ENCODE peak calls at places on chromosomes 6 and 20, in four cellular contexts. M, Q, T and F are unnamed samples.

GRCh38 chr20:49901588-49901987 is 13.7 kb downstream of the SPATA2 start:
- DNase-seq in M (no peak), Q (no peak), T (no peak), F (no peak)

GRCh38 chr6:133567656-133568055 is 321.3 kb upstream of the TCF21 start:
- DNase-seq in M (no peak), Q (peak; percentile 76), T (no peak), F (no peak)

GRCh38 chr20:51914758-51915157 is 112.4 kb upstream of the SALL4 start:
- DNase-seq in Q (no peak), M (no peak), T (no peak), F (peak; percentile 78)

GRCh38 chr20:63973636-63974401 is 4.1 kb upstream of the ZNF512B start:
- DNase-seq in T (peak; percentile 93), Q (peak; percentile 79), M (no peak), F (peak; percentile 95)

GRCh38 chr20:44692932-44693476 is 22.2 kb upstream of the CCN5 start:
- DNase-seq in M (no peak), T (no peak), Q (peak; percentile 93), F (no peak)

GRCh38 chr6:108561742-108562502 is 1.2 kb downstream of the FOXO3 start:
- DNase-seq in Q (peak; percentile 31), T (peak; percentile 31), M (no peak), F (peak; percentile 54)

GRCh38 chr20:58661298-58662141 is 10.4 kb downstream of the STX16 start:
- DNase-seq in Q (no peak), T (no peak), M (no peak), F (no peak)

GRCh38 chr6:90583179-90583578 is 3.7 kb downstream of the MAP3K7 start:
- DNase-seq in T (no peak), Q (peak; percentile 41), M (no peak), F (no peak)

GRCh38 chr6:100573169-100573568 is 108.4 kb upstream of the SIM1 start:
- DNase-seq in M (no peak), T (peak; percentile 16), Q (peak; percentile 65), F (peak; percentile 7)

GRCh38 chr20:16541226-16541625 is 32.0 kb downstream of the KIF16B start:
- DNase-seq in T (no peak), M (no peak), Q (no peak), F (no peak)

GRCh38 chr6:582370-582769 is 74.5 kb downstream of the HUS1B start:
- DNase-seq in Q (peak; percentile 45), M (no peak), T (no peak), F (no peak)

GRCh38 chr6:1993049-1993448 is 252.4 kb downstream of the GMDS start:
- DNase-seq in M (no peak), T (no peak), Q (peak; percentile 85), F (no peak)

GRCh38 chr6:127343753-127344659 is 597 bp upstream of the ECHDC1 start:
- DNase-seq in Q (peak; percentile 79), M (no peak), T (peak; percentile 49), F (peak; percentile 30)

GRCh38 chr20:6838181-6838826 is 70.8 kb downstream of the BMP2 start:
- DNase-seq in T (no peak), M (peak; percentile 25), Q (no peak), F (no peak)

GRCh38 chr20:34595377-34596184 is 37.1 kb downstream of the MAP1LC3A start:
- DNase-seq in M (no peak), T (no peak), Q (no peak), F (no peak)

GRCh38 chr6:27224729-27225128 is 22.8 kb upstream of the PRSS16 start:
- DNase-seq in M (no peak), Q (no peak), T (peak; percentile 40), F (no peak)

GRCh38 chr6:10542135-10542689 is 21.1 kb downstream of the GCNT2 start:
- DNase-seq in M (no peak), T (no peak), Q (no peak), F (no peak)

GRCh38 chr20:46954490-46955038 is 59.9 kb downstream of the EYA2 start:
- DNase-seq in T (no peak), M (no peak), Q (peak; percentile 99), F (no peak)

GRCh38 chr20:19995220-19995863 is 21.8 kb upstream of the NAA20 start:
- DNase-seq in M (no peak), T (peak; percentile 51), Q (peak; percentile 64), F (peak; percentile 60)

GRCh38 chr6:13935190-13935880 is 10.6 kb downstream of the RNF182 start:
- DNase-seq in Q (no peak), M (no peak), T (no peak), F (no peak)
- TF ChIP-seq RCOR1 in Q (no peak), M (no peak), T (no peak), F (no peak)

GRCh38 chr20:37914672-37915433 is 11.9 kb downstream of the VSTM2L start:
- DNase-seq in T (no peak), M (no peak), Q (no peak), F (peak; percentile 82)

GRCh38 chr20:37915434-37915787 is 12.5 kb downstream of the VSTM2L start:
- DNase-seq in Q (no peak), T (no peak), M (no peak), F (no peak)

GRCh38 chr20:37913563-37914366 is 10.8 kb downstream of the VSTM2L start:
- DNase-seq in M (no peak), Q (no peak), T (no peak), F (peak; percentile 49)

GRCh38 chr20:37912874-37913273 is 9.9 kb downstream of the VSTM2L start:
- DNase-seq in T (no peak), Q (no peak), M (no peak), F (no peak)

DNA sequence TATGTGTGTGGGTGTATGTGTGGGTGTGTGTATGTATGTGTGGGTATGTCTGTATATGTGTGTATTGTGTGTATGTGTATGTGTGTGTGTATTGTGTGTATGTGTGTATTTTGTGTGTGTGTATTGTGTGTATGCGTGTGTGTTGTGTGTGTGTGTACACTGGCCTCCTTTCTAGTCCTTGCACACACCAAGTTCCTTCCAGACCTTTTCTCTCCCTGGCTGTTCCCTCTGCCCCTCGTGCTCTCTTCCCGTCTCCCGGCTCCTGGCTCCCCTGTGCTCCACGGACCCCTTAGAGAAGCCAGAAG is 11.4 kb downstream of the VSTM2L start:
- DNase-seq in T (no peak), M (no peak), Q (no peak), F (no peak)
- TF ChIP-seq MXI1 in T (no peak), M (no peak), Q (no peak), F (no peak)

GRCh38 chr6:9514146-9514545 is 900.7 kb downstream of the TFAP2A start:
- DNase-seq in M (no peak), Q (no peak), T (no peak), F (no peak)

GRCh38 chr6:9517806-9518205 is 897.1 kb downstream of the TFAP2A start:
- DNase-seq in M (no peak), T (no peak), Q (no peak), F (no peak)

GRCh38 chr6:9520417-9521151 is 894.3 kb downstream of the TFAP2A start:
- DNase-seq in T (no peak), M (peak; percentile 25), Q (peak; percentile 89), F (no peak)

GRCh38 chr6:9518433-9518832 is 896.4 kb downstream of the TFAP2A start:
- DNase-seq in Q (no peak), T (no peak), M (no peak), F (no peak)

DNA sequence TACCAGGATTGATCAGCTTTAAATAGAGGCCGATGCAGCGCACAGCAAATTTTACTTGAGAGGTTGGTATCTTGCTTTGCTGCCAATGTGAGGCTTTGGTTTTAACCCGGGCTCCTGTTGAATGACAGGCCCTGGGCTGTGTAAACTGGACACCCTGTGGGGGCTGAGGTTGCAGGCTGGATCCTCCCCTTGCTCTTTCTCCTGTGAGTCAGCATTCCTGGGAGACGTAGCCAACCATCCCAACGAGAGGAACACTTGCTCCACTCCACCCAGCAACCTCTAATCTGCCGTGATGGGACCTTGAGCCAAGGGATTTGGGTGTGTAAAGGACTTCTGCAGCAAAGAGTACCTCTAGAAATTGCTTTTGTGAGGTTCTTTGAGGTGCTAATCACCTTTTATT is 898.7 kb downstream of the TFAP2A start:
- DNase-seq in Q (peak; percentile 83), T (no peak), M (no peak), F (no peak)
- TF ChIP-seq RCOR1 in Q (no peak), T (no peak), M (no peak), F (no peak)

DNA sequence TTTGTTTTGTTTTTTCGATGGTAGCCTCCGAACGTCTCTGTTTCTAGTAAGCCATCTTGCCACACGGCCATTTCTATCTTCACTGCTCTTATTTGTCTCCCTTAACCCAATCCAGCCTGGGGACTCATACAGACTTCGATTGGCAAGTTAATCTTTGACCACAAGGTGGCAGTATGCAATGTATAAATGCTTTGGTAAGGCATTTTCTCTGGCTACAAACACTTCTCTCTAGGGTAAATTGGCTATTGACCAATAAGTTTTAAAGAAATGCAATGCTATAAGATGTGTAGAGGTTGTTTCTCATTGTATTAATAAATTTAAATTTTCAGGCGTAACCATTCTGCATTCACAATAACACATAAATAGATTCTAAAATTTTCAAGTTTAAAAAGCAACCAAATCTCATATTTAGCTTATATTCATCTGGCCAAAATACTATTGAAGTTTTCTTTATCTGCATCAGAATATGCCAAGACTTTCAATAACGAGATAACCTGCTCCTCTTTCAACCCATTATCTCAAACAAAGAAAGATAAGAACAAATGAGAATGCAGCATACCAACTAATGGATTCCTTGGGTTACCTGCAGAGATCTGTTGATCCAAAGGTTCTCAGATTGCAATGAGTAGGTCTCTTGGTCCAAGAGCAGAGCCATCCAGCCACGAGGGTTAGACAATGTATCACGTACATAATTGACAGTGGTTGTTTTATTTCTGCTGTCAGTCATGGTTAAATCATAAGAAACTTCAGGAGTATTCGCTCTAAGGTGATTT is 231.9 kb downstream of the PKHD1 start:
- DNase-seq in M (peak; percentile 11), T (peak; percentile 74), Q (peak; percentile 67), F (peak; percentile 42)
- TF ChIP-seq MXI1 in M (no peak), T (no peak), Q (no peak), F (no peak)

GRCh38 chr20:31718952-31719643 is 3.6 kb downstream of the BCL2L1 start:
- DNase-seq in Q (no peak), M (no peak), T (peak; percentile 28), F (no peak)
- TF ChIP-seq RCOR1 in Q (no peak), M (no peak), T (no peak), F (no peak)

DNA sequence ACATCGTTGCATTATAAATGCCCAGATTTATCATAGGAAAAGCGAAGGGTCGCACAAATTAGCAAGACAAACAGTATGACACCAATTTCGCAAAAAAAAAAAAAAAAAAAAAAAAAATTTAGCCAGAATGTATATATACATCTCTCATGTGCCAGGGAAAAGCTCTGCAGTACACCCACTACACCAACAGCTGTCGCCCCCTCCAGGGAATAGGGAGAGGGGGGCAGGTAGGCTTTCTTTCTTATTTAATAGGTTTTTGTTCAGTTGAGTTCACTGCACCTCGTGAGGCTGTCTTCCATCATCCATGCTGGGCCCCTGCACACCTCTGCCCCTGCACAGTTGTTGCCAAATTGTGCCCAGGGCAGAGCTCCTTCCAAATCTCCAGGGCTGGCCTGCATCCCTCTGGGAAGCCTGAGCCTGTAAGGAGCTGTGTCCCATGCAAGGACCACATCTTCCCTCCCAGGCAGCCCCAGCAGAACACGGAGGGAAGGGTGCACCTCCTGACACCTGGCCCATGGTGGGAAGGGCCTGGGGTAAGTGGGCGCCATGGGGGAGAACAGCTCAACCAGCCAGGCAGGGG is 85.4 kb downstream of the NINL start:
- DNase-seq in Q (no peak), T (no peak), M (no peak), F (no peak)
- TF ChIP-seq MXI1 in Q (no peak), T (no peak), M (no peak), F (no peak)

GRCh38 chr6:81309841-81310240 is 442.6 kb downstream of the TENT5A start:
- DNase-seq in Q (peak; percentile 2), M (no peak), T (no peak), F (no peak)
- TF ChIP-seq RCOR1 in Q (no peak), M (no peak), T (no peak), F (no peak)